ENCODE peak calls at places on chromosome 13, in ten cellular contexts. A is cardiac muscle cell, G is astrocyte of the spinal cord, B is NB4, F is fibroblast of pulmonary artery, P is tibial artery, M is fibroblast of mammary gland, O is GM12865, R is stomach, W is astrocyte of the cerebellum. Y is an unnamed sample.

GRCh38 chr13:92574499-92574898 is 652.1 kb upstream of the GPC6 start:
- DNase-seq in M (no peak), A (peak), B (no peak), P (no peak), W (no peak), O (no peak), G (no peak), F (no peak), R (no peak), Y (no peak)

GRCh38 chr13:20901668-20902437 is 693 bp downstream of the XPO4 start:
- DNase-seq in A (peak), O (peak), P (no peak), W (no peak), B (peak), R (no peak), F (peak), M (peak), G (peak), Y (peak)

GRCh38 chr13:40764587-40765403 is 6.2 kb downstream of the MRPS31 start:
- DNase-seq in A (no peak), O (peak), B (no peak), W (peak), R (peak), M (peak), P (no peak), F (peak), G (peak), Y (no peak)

GRCh38 chr13:31431722-31432137 is 232.0 kb downstream of the B3GLCT start:
- DNase-seq in R (peak), M (peak), A (peak), B (peak), G (peak), F (peak), P (peak), W (peak), O (peak), Y (peak)

GRCh38 chr13:113187263-113187669 is 21.2 kb downstream of the PCID2 start:
- DNase-seq in W (peak), M (peak), G (peak), O (no peak), B (peak), A (peak), R (peak), F (peak), P (peak), Y (peak)

GRCh38 chr13:71722206-71722605 is 144.8 kb downstream of the DACH1 start:
- DNase-seq in F (peak), R (no peak), O (no peak), P (no peak), B (no peak), G (peak), A (no peak), M (no peak), W (no peak), Y (no peak)

GRCh38 chr13:27159806-27160563 is 11.6 kb downstream of the USP12 start:
- DNase-seq in M (no peak), O (no peak), F (no peak), R (no peak), B (no peak), P (no peak), G (no peak), W (no peak), A (no peak), Y (no peak)

GRCh38 chr13:69547780-69548179 is 559.8 kb upstream of the ATXN8OS start:
- DNase-seq in B (no peak), M (no peak), A (no peak), O (no peak), R (no peak), W (no peak), G (no peak), P (no peak), F (no peak), Y (no peak)

GRCh38 chr13:76637651-76638111 is 248.5 kb downstream of the KCTD12 start:
- DNase-seq in O (no peak), A (peak), P (no peak), B (no peak), W (no peak), R (no peak), F (peak), M (peak), G (peak), Y (peak)

GRCh38 chr13:58963321-58963720 is 1200.4 kb downstream of the DIAPH3 start:
- DNase-seq in M (no peak), R (no peak), B (no peak), P (no peak), F (peak), O (no peak), G (peak), W (peak), A (no peak), Y (no peak)

GRCh38 chr13:58964048-58964447 is 1199.7 kb downstream of the DIAPH3 start:
- DNase-seq in P (no peak), O (no peak), F (no peak), G (no peak), B (no peak), M (no peak), W (no peak), R (no peak), A (no peak), Y (no peak)

GRCh38 chr13:58955546-58956385 is 1208.0 kb downstream of the DIAPH3 start:
- DNase-seq in W (no peak), P (no peak), O (peak), F (no peak), B (no peak), R (no peak), M (no peak), A (no peak), G (no peak), Y (no peak)

DNA sequence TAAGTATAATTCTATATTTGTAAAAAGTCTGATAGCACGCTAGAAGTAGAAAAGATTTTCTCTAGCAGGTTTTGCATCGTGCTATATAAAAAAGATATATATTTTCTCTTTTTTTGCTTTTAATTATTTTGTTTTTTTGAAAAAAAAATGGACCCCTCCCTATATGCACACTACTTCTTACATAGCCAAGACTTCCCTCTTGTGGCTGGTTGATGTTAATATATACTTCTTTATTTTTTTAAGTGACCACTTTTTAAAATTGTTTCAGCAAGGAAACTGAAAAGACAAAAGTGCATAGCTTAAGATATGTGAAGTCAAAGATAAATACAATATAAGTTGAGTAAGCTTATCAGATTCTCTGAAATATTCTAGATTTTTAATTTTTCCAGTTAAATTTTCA is 1202.8 kb downstream of the DIAPH3 start:
- DNase-seq in W (peak), G (peak), B (peak), R (no peak), M (peak), A (peak), F (peak), O (peak), P (no peak), Y (no peak)
- TF ChIP-seq CTCF in W (peak), G (peak), B (no peak), R (no peak), M (no peak), A (no peak), F (peak), O (no peak), P (no peak), Y (no peak)

DNA sequence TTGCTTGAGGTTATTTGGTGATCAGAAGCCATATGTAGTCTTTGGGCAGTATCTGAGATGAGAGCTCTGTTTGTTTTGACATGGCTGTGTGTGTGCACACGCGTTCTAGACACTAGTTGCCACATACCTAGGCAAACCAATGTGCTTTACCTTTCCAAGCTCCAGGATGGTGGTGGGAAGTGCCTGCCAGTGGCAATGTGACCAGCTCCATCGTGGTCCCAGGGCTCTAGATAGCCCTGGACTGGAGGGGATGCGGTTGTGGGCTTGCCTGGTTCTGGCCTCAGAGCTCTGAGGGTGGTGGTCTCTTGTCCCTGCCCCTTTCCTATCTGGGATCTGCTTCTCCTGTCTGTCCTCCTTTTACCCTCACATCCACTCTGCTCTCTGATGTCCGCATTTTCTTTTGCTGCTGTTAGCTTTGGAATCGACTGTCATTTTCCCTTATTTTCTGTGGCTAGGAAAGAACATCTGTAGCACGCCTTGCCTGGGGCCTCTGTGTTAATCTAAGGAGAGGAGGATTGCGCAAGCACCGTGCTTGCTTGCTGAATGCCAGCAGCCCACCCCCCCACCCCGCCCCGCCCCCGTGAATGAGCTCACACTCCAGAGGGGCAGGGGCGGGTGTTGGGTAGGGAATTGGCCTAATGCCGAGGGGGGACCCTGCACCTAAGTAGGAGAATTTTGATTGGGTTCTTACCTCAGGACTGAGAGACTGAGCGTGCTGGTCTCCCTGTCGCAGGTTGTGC is 89.5 kb downstream of the ARHGEF7 start:
- DNase-seq in W (no peak), R (no peak), M (peak), O (no peak), B (peak), F (peak), G (peak), A (peak), P (peak), Y (peak)
- H3K4me3 ChIP-seq in W (peak), R (peak), M (peak), O (no peak), B (no peak), F (peak), G (peak), A (no peak), P (peak), Y (peak)

DNA sequence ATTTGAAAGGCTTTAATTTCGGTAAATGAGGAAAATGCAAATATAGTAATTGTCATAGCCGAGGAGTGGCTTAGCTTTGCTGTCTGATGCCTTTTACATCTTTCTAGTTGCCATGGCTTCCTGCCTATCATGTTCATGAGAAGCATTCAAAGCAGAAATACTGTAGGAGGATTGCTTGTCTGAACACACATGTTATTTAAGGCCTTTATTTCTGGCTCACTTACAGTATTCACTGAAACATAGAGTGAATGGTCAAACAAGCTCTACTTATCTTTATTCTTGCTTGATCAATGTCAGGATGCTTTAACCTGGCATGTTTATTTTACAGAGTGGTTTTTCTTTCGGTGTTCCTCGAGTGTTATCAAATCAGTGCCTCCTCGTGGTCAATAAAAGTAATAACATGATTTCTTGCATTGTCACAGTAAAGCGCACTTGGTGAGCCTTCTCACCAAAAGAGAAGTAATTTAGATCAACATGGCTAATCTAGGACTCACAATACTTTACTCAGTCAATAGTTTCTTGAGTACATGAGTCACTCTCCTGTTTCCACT is 73.5 kb upstream of the PCDH17 start:
- DNase-seq in R (no peak), M (no peak), A (peak), W (no peak), B (peak), F (peak), O (no peak), P (no peak), G (peak), Y (no peak)
- TF ChIP-seq CTCF in R (no peak), M (no peak), A (no peak), W (peak), B (no peak), F (peak), O (peak), P (no peak), G (no peak), Y (no peak)

DNA sequence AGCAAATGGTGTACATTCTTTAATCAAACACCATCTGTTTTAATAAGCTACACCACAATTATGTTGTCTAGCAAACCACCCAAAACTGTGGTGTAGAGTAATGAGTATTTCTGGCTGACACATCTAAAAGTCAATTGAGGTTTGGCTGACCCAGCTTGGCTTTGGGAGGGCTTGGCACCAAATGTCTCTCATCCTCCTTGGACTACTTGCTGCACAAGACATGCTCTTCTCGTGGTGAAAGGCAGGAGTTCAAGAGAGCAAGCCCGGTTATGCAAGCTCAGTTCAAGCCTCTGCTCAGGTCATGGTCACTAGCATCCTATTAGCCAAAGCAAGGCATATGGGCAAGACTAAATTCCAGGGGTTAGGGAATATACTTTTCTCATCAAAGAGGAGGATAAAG is 37.1 kb downstream of the LACC1 start:
- DNase-seq in W (no peak), B (no peak), O (no peak), A (no peak), M (peak), G (no peak), P (no peak), R (no peak), F (no peak), Y (no peak)
- H3K4me3 ChIP-seq in W (no peak), B (no peak), O (no peak), A (no peak), M (no peak), G (no peak), P (no peak), R (no peak), F (no peak), Y (no peak)

DNA sequence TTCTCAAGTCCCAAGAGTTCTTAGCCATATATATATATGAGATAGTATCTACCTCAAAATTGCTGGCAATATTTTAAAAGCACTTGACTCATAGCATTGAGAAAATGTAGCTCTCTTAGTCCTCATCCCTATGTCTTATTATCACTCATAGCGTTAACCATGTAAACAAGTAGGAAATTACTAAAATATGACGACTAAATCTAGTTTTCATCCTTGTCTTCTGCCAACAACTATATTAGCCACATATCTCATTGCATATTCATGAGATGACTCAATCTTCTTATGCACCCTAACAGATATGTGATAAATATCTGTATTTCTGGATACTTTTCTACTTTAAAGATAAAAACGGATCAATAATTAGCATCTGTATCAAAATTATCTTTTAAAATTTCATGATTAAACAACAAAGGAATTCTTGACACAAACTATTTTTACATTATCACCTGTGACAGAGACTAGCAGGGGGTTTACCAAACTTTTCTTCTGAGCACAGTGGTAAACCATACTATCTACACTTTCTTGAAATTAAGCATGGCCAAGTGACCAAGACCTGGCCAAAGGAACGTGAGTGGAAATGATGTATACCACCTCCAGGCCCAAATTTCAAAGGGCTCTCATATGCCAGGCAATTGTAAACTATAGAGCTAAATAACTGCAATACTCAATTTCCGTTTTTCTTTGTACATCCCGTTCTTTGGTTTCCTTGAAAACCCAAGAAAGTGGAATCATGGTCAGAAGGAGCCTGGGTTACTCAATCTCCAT is 45.7 kb downstream of the ZC3H13 start:
- DNase-seq in F (no peak), W (no peak), M (peak), R (no peak), G (no peak), O (no peak), B (no peak), P (no peak), A (no peak), Y (no peak)
- TF ChIP-seq CTCF in F (no peak), W (no peak), M (no peak), R (no peak), G (no peak), O (no peak), B (no peak), P (no peak), A (no peak), Y (no peak)

GRCh38 chr13:81394605-81395004 is 1053.7 kb upstream of the SPRY2 start:
- DNase-seq in A (no peak), M (no peak), O (no peak), P (no peak), G (no peak), W (no peak), F (no peak), R (no peak), B (no peak), Y (no peak)
- H3K4me3 ChIP-seq in A (no peak), M (no peak), O (no peak), P (no peak), G (no peak), W (no peak), F (no peak), R (no peak), B (no peak), Y (no peak)

GRCh38 chr13:42216422-42216735 is 55.6 kb upstream of the AKAP11 start:
- DNase-seq in P (no peak), A (no peak), R (no peak), W (no peak), F (no peak), B (no peak), G (no peak), M (no peak), O (no peak), Y (no peak)
- TF ChIP-seq CTCF in P (no peak), A (no peak), R (no peak), W (no peak), F (no peak), B (no peak), G (no peak), M (no peak), O (no peak), Y (no peak)

Y was measured in fibroblast of villous mesenchyme.